ENCODE peak calls at places on chromosome 5, in four cellular contexts. S is CD8-positive, alpha-beta T cell; L is progenitor cell of endocrine pancreas; K is GM12878. U is an unnamed sample.
A peak's percentile ranks its signal among the peaks of the same experiment; 100 is the strongest.

GRCh38 chr5:16656561-16657191 is 39.9 kb upstream of the RETREG1 start:
- DNase-seq in S (no peak), L (no peak), K (no peak), U (no peak)

GRCh38 chr5:103472820-103473219 is 89.8 kb downstream of the NUDT12 start:
- DNase-seq in S (no peak), L (no peak), K (no peak), U (no peak)

GRCh38 chr5:120174089-120174488 is 290.0 kb upstream of the PRR16 start:
- DNase-seq in S (no peak), L (no peak), K (no peak), U (no peak)

GRCh38 chr5:149153751-149154610 is 12.7 kb downstream of the ABLIM3 start:
- DNase-seq in S (no peak), L (no peak), K (no peak), U (no peak)

GRCh38 chr5:112717506-112718082 is 20.1 kb upstream of the APC start:
- DNase-seq in S (no peak), L (no peak), K (no peak), U (no peak)

GRCh38 chr5:126610163-126610562 is 9.4 kb downstream of the PHAX start:
- DNase-seq in S (no peak), L (no peak), K (no peak), U (no peak)

GRCh38 chr5:151048526-151048925 is 28.1 kb downstream of the GPX3 start:
- DNase-seq in S (no peak), L (no peak), K (no peak), U (no peak)

GRCh38 chr5:94180761-94181160 is 437.6 kb downstream of the KIAA0825 start:
- DNase-seq in S (no peak), L (no peak), K (no peak), U (no peak)

GRCh38 chr5:128637031-128637430 is 99.0 kb upstream of the FBN2 start:
- DNase-seq in S (no peak), L (no peak), K (no peak), U (no peak)

GRCh38 chr5:19258686-19259085 is 729.3 kb downstream of the CDH18 start:
- DNase-seq in S (no peak), L (no peak), K (no peak), U (no peak)

GRCh38 chr5:178632305-178632704 is 5.5 kb upstream of the CLK4 start:
- DNase-seq in S (no peak), L (no peak), K (no peak), U (no peak)

GRCh38 chr5:126480824-126481223 is 57.6 kb downstream of the GRAMD2B start:
- DNase-seq in S (no peak), L (no peak), K (no peak), U (no peak)

GRCh38 chr5:139395844-139396640 is 1.1 kb upstream of the PROB1 start:
- DNase-seq in S (no peak), L (no peak), K (no peak), U (no peak)

GRCh38 chr5:136026636-136027035 is 2.2 kb upstream of the TGFBI start:
- DNase-seq in S (no peak), L (no peak), K (no peak), U (no peak)

GRCh38 chr5:135203593-135204036 is 169.6 kb upstream of the PITX1 start:
- DNase-seq in S (no peak), L (no peak), K (no peak), U (no peak)

GRCh38 chr5:121870489-121870888 is 18.8 kb downstream of the FTMT start:
- DNase-seq in S (no peak), L (no peak), K (no peak), U (no peak)

GRCh38 chr5:111232311-111233049 is 8.3 kb downstream of the CAMK4 start:
- DNase-seq in S (peak; percentile 36), L (no peak), K (no peak), U (no peak)

GRCh38 chr5:37391591-37391990 is 12.5 kb downstream of the WDR70 start:
- DNase-seq in S (no peak), L (no peak), K (no peak), U (no peak)

DNA sequence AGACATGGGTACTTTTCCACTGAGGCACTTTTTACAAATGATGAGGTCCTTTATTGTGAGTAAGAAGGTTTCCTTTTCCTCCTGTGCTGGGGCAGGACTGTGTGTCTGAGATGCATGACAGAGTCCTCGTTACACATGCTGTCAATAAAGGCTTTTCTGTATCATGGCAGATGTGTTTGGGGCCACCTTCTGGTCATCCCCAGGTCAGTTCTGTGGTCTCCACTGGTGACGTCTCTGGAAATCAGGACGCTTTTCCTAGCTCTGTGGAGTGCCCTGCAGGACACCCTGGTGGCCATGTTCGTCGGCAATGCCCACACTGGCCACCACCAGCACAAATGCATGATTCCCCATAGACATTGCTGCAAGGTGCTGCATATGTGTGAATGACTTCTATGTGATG is 2.8 kb downstream of the CMBL start:
- DNase-seq in S (no peak), L (no peak), K (no peak), U (no peak)
- TF ChIP-seq CTCF in S (no peak), L (no peak), K (peak; percentile 18), U (peak; percentile 41)

GRCh38 chr5:177520906-177521513 is 4.2 kb upstream of the DDX41 start:
- DNase-seq in S (no peak), L (no peak), K (no peak), U (no peak)
- TF ChIP-seq CTCF in S (no peak), L (no peak), K (no peak), U (no peak)

GRCh38 chr5:131528682-131529081 is 106.3 kb downstream of the RAPGEF6 start:
- DNase-seq in S (no peak), L (no peak), K (no peak), U (no peak)

GRCh38 chr5:131534995-131535394 is 100.0 kb downstream of the RAPGEF6 start:
- DNase-seq in S (no peak), L (no peak), K (no peak), U (no peak)

GRCh38 chr5:131533844-131534243 is 101.2 kb downstream of the RAPGEF6 start:
- DNase-seq in S (no peak), L (no peak), K (no peak), U (no peak)

GRCh38 chr5:131530706-131531331 is 104.2 kb downstream of the RAPGEF6 start:
- DNase-seq in S (no peak), L (no peak), K (no peak), U (no peak)

GRCh38 chr5:131532016-131532640 is 102.9 kb downstream of the RAPGEF6 start:
- DNase-seq in S (no peak), L (no peak), K (no peak), U (no peak)
- TF ChIP-seq CTCF in S (no peak), L (no peak), K (no peak), U (no peak)

DNA sequence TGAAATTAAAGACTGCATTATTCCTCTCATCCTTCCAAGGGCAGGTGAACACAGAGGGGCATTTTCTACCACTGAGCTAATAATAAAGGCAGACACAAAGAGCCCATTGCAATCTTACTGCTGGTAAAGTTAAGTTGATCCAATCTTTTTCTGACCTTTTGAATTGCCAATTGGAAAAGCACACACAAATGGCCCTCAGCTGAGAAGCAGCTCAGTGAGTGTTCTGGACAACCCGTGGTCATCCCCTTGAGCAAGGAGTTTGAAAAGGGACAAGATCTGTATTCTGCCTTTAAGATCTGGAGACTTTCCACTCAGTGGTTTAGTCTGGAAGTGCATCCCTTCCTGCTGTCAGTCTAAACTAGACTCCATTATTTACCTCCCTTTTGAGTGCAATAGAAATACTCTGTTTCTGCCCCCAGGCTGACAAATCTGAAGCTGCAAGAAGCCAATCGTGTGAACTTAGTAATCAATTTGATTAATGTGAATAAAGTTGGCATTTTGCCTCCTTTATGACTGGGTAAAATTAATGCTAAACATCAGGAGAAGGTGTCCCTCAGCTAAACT is 835.7 kb downstream of the MAT2B start:
- DNase-seq in S (no peak), L (no peak), K (no peak), U (no peak)
- TF ChIP-seq CTCF in S (no peak), L (no peak), K (no peak), U (peak; percentile 57)

DNA sequence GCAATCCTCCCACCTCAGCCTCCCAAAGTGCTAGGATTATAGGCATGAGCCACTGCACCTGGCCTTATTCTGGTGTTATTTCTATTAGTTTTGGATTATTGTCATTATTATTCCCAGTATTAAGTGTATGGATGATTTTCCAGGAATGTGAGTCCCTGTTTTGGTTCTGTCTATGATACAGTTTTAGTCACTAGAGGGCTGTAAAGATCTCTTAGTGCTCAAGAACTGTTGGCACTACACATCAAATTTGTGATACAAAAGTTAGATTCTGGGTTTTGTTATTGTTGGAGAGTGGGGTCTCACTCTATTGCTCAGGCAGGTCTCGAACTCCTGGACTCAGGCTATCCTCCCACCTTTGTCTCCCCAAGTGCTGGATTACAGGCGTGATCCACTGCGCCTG is 12.1 kb downstream of the CCL28 start:
- DNase-seq in S (no peak), L (no peak), K (no peak), U (no peak)
- TF ChIP-seq CTCF in S (no peak), L (no peak), K (no peak), U (no peak)

GRCh38 chr5:39761199-39761580 is 336.4 kb upstream of the DAB2 start:
- DNase-seq in S (no peak), L (no peak), K (no peak), U (no peak)
- TF ChIP-seq CTCF in S (no peak), L (no peak), K (no peak), U (no peak)